ENCODE peak calls at places on chromosome 20, in five cellular contexts. W, S, I, O and P are unnamed samples.
A peak's percentile ranks its signal among the peaks of the same experiment; 100 is the strongest.

GRCh38 chr20:58058421-58059140 is 169.9 kb downstream of the ANKRD60 start:
- DNase-seq in W (no peak), O (no peak), S (no peak), I (no peak), P (no peak)

GRCh38 chr20:20593447-20594170 is 118.8 kb downstream of the RALGAPA2 start:
- DNase-seq in S (no peak), I (no peak), O (peak; percentile 78), W (peak; percentile 15), P (peak; percentile 71)

GRCh38 chr20:23662276-23662870 is 24.6 kb upstream of the CST3 start:
- DNase-seq in S (no peak), O (no peak), I (no peak), W (no peak), P (no peak)

GRCh38 chr20:49948809-49949507 is 12.8 kb downstream of the RNF114 start:
- DNase-seq in S (no peak), I (no peak), W (peak; percentile 47), O (no peak), P (no peak)

GRCh38 chr20:7091655-7092054 is 324.2 kb downstream of the BMP2 start:
- DNase-seq in I (no peak), O (no peak), S (no peak), W (no peak), P (no peak)

GRCh38 chr20:23520185-23520584 is 29.3 kb downstream of the CST8 start:
- DNase-seq in O (no peak), W (no peak), I (no peak), S (no peak), P (no peak)

GRCh38 chr20:8032499-8032898 is 12.9 kb upstream of the TMX4 start:
- DNase-seq in I (no peak), W (no peak), S (no peak), O (no peak), P (no peak)

GRCh38 chr20:52785678-52786077 is 186.5 kb upstream of the TSHZ2 start:
- DNase-seq in I (no peak), O (no peak), W (no peak), S (peak; percentile 42), P (no peak)

GRCh38 chr20:37727247-37727956 is 33.6 kb downstream of the CTNNBL1 start:
- DNase-seq in S (no peak), O (peak; percentile 86), I (no peak), W (no peak), P (no peak)

GRCh38 chr20:10492844-10493243 is 57.7 kb downstream of the SLX4IP start:
- DNase-seq in S (no peak), W (no peak), I (no peak), O (no peak), P (no peak)

GRCh38 chr20:46698788-46699187 is 9.5 kb upstream of the TP53RK start:
- DNase-seq in O (no peak), S (no peak), W (no peak), I (no peak), P (no peak)